ENCODE peak calls at places on chromosomes 4 and X, in six cellular contexts. K, W, J, G, T and S are unnamed samples.

GRCh38 chr4:7653510-7654414 is 219.0 kb upstream of the PSAPL1 start:
- DNase-seq in K (no peak), W (no peak), J (no peak), G (no peak), T (peak), S (peak)

GRCh38 chrX:18895157-18895952 is 88.6 kb downstream of the PHKA2 start:
- DNase-seq in K (no peak), W (peak), J (peak), G (no peak), T (peak), S (no peak)

GRCh38 chr4:26402458-26402857 is 81.6 kb downstream of the RBPJ start:
- DNase-seq in K (no peak), W (no peak), J (no peak), G (no peak), T (no peak), S (no peak)

GRCh38 chrX:123736333-123736921 is 3.6 kb upstream of the THOC2 start:
- DNase-seq in K (no peak), W (peak), J (no peak), G (peak), T (peak), S (peak)

GRCh38 chr4:107153228-107153627 is 117.1 kb upstream of the DKK2 start:
- DNase-seq in K (peak), W (no peak), J (peak), G (no peak), T (peak), S (peak)

GRCh38 chr4:131488772-131489171 is 1660.3 kb upstream of the PCDH10 start:
- DNase-seq in K (no peak), W (no peak), J (no peak), G (peak), T (no peak), S (no peak)

GRCh38 chrX:136577562-136577961 is 45.5 kb downstream of the VGLL1 start:
- DNase-seq in K (peak), W (peak), J (peak), G (peak), T (peak), S (peak)

GRCh38 chrX:68676340-68676739 is 28.9 kb downstream of the STARD8 start:
- DNase-seq in K (no peak), W (no peak), J (no peak), G (no peak), T (no peak), S (no peak)

GRCh38 chr4:186015212-186015817 is 53.6 kb upstream of the TLR3 start:
- DNase-seq in K (no peak), W (no peak), J (no peak), G (no peak), T (peak), S (no peak)

GRCh38 chrX:150372756-150373155 is 9.6 kb downstream of the MAMLD1 start:
- DNase-seq in K (no peak), W (no peak), J (no peak), G (no peak), T (no peak), S (no peak)

GRCh38 chr4:1057403-1057745 is 45.9 kb downstream of the FGFRL1 start:
- DNase-seq in K (no peak), W (no peak), J (peak), G (no peak), T (no peak), S (no peak)

GRCh38 chr4:184401397-184402171 is 72.8 kb downstream of the IRF2 start:
- DNase-seq in K (peak), W (no peak), J (peak), G (no peak), T (no peak), S (peak)
- H2BK120ac ChIP-seq in K (no peak), W (peak), J (no peak), G (no peak), T (no peak), S (no peak)

GRCh38 chr4:92303621-92304027 is at the start of gene GRID2:
- DNase-seq in K (peak), W (peak), J (peak), G (peak), T (no peak), S (peak)

GRCh38 chr4:92305878-92306520 is 2.2 kb downstream of the GRID2 start:
- DNase-seq in K (no peak), W (no peak), J (no peak), G (peak), T (no peak), S (peak)

GRCh38 chr4:92305148-92305877 is 1.5 kb downstream of the GRID2 start:
- DNase-seq in K (peak), W (peak), J (peak), G (peak), T (peak), S (peak)

GRCh38 chr4:92304636-92305035 is 870 bp downstream of the GRID2 start:
- DNase-seq in K (peak), W (no peak), J (peak), G (peak), T (no peak), S (peak)

GRCh38 chr4:92304073-92304472 is 307 bp downstream of the GRID2 start:
- DNase-seq in K (peak), W (no peak), J (no peak), G (no peak), T (no peak), S (no peak)
- H3K4me2 ChIP-seq in K (peak), W (peak), J (peak), G (peak), T (peak), S (peak)

DNA sequence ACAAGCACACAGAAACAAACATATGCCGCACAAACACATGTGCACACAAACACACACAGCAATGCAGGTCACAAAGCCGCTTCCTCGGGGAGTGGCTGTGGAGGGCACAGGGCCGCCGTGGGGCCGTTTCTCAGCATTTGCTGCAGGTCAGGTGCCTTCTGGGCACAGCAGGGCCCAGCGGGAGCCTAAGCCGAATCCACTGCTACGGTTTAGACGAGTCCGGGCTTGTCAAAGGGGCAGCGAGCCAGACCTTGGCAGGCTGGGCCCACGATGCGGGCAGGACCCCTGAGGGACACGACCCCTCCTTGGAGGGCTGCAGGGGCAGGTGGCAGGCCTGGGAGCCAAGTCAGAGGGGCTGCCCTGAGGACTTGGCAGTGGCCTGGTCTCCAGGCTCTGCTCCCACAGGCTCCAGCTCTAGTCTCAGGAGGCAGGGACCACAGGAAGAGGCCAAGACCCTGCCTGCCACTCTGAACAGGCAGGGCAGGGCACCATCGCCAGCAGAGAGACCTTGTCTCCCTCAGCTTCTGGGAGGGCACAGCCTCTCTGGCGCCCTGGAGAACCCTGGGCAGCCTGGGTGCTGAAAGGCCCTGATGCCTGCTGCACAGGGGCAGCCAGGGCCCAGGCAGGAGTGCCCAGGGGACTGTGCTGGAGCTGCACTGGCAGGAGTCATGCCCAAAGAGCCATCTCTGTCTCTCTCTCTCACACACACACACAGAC is 5.5 kb upstream of the ATP2B3 start:
- DNase-seq in K (no peak), W (no peak), J (no peak), G (no peak), T (no peak), S (no peak)
- H3K4ac ChIP-seq in K (no peak), W (no peak), J (no peak), G (no peak), T (no peak), S (no peak)

GRCh38 chr4:61514991-61515390 is 314.9 kb downstream of the ADGRL3 start:
- DNase-seq in K (no peak), W (no peak), J (no peak), G (no peak), T (peak), S (peak)
- H2BK120ac ChIP-seq in K (no peak), W (no peak), J (no peak), G (no peak), T (no peak), S (no peak)

DNA sequence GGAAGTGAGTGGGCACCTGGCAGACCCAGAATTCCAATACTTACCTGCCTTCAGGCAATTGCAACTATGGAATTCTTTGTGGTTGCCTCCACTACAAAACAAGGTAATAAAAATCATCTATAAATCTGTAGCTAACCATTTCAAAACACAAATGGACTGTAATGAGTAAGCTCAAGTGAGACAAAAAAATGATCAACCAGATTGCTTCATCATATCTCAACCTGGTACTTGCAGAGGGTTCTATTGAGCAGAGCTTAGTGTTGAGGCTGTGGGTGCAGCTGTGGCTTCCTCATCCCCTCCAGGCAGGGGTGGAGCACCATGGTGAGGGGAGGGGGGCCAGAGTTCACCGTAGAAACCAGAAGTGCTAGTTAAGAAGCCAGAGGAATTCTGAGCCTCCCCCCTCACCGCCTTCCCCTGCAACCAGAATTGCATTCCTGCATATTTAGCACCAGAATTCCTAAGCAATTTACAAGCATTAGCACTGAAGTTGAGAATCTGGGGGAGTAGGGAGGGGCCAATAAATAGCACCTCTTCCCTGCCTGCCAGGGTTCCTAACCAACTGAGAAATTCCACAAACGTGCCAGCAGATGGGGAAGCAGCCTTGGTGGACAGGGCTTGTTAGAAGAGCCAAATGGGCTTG is 11.5 kb downstream of the CTAG1A start:
- DNase-seq in K (peak), W (peak), J (peak), G (peak), T (peak), S (peak)
- H3K4me2 ChIP-seq in K (no peak), W (no peak), J (no peak), G (no peak), T (no peak), S (no peak)

DNA sequence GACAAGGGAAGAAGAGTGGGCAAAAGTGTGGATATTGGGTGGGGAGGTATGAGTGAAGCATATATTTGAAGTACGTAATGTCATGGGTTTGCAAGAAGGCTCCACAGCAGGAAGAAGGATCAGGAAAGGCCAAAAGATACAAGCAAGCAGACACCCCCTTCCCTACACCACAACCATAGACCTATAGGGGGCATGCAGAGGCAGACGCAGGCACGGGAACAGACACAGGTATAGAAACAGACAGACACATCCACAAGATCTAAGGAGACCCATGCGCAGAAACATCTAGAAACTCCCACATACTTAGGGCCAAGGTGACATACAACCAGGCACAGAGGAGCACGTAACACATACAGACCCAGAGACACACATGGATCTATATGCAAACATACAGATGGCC is 14.3 kb downstream of the FGD1 start:
- DNase-seq in K (no peak), W (no peak), J (peak), G (no peak), T (no peak), S (peak)
- H3K4ac ChIP-seq in K (no peak), W (peak), J (no peak), G (no peak), T (no peak), S (no peak)

GRCh38 chrX:129720741-129721140 is 18.0 kb upstream of the XPNPEP2 start:
- DNase-seq in K (no peak), W (no peak), J (no peak), G (no peak), T (no peak), S (no peak)

GRCh38 chrX:129719268-129719667 is 19.5 kb upstream of the XPNPEP2 start:
- DNase-seq in K (no peak), W (no peak), J (no peak), G (no peak), T (no peak), S (no peak)

GRCh38 chrX:129717902-129718301 is 20.9 kb upstream of the XPNPEP2 start:
- DNase-seq in K (no peak), W (peak), J (no peak), G (peak), T (peak), S (no peak)

GRCh38 chrX:129719931-129720520 is 18.8 kb upstream of the XPNPEP2 start:
- DNase-seq in K (no peak), W (no peak), J (no peak), G (no peak), T (no peak), S (peak)

DNA sequence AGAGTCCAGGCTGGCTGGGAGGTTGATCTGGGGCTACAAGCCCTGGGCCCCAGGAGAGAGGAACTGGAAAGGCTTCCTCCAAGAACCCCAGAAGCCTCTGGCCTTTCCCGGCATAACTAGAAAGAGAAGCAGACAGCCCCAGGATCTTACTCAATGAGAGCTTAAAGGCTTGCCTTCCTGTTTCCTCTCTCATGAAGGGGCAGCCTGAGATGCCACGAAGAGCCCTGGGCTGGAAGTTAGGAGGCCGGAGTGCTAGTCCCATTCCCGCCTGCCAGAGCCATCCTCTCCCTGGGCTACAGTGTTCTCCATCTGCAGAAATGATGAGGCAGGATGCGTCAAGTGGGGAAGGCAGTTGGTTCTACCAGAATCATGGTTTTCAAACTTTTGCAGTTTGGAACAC is 20.1 kb upstream of the XPNPEP2 start:
- DNase-seq in K (no peak), W (no peak), J (no peak), G (no peak), T (no peak), S (no peak)
- H2BK120ac ChIP-seq in K (no peak), W (no peak), J (no peak), G (no peak), T (no peak), S (no peak)

GRCh38 chr4:165331316-165331715 is 3.8 kb downstream of the MSMO1 start:
- DNase-seq in K (no peak), W (no peak), J (no peak), G (peak), T (no peak), S (no peak)

GRCh38 chr4:165330071-165330470 is 2.6 kb downstream of the MSMO1 start:
- DNase-seq in K (no peak), W (no peak), J (no peak), G (no peak), T (no peak), S (no peak)

GRCh38 chr4:165332502-165332901 is 5.0 kb downstream of the MSMO1 start:
- DNase-seq in K (no peak), W (no peak), J (no peak), G (no peak), T (no peak), S (no peak)

GRCh38 chr4:165331823-165332222 is 4.4 kb downstream of the MSMO1 start:
- DNase-seq in K (no peak), W (no peak), J (no peak), G (no peak), T (no peak), S (no peak)

GRCh38 chr4:165330666-165331065 is 3.2 kb downstream of the MSMO1 start:
- DNase-seq in K (no peak), W (no peak), J (no peak), G (no peak), T (peak), S (no peak)
- H3K4me2 ChIP-seq in K (peak), W (no peak), J (peak), G (peak), T (peak), S (peak)

GRCh38 chr4:101418055-101418454 is 70.7 kb upstream of the PPP3CA start:
- DNase-seq in K (no peak), W (no peak), J (no peak), G (peak), T (no peak), S (no peak)
- H3K4ac ChIP-seq in K (no peak), W (no peak), J (no peak), G (no peak), T (no peak), S (no peak)

DNA sequence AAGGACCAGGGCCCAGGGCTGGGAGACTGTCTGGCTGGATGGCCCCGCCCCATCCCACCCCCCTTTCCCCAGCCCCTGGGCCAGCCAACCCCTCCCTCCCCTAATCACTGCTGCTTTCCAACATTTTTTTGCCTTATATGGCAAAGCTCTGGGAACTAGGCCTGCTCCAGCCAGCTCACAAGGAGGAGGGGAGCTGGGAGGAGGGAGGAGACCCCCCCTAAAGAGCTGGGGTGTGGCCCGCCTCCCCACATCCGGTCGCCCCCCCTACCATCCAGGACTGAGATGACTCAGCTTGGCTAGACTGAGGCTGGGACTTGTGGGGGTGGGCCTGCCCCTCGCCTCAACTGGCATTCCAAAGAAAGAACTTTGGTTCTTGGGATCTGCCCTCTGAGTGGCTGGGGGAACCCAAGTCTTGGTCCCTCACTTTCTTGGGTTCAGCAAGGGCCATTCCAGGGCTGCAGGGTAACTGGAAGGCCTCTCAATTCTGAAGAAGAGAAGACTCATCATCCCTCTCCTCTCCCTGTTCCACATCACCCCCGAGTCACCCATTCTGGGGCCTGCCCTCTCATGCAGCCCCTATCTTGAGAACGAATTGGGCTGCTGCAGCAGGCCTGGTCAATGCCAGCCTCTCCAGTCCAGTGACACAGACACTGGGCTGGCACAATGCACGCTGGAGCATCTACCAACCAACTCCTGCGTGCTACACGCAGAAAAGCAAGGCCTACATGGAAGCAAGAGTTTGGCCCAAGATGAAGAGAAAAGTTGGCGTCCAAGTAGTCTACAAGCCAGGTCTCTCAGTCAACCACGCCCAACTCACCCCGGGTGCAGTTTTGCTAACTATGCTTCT is 4.8 kb downstream of the FLNA start:
- DNase-seq in K (peak), W (peak), J (peak), G (peak), T (peak), S (peak)
- H2BK120ac ChIP-seq in K (no peak), W (peak), J (no peak), G (peak), T (peak), S (peak)